ENCODE peak calls at places on chromosome 21, in four cellular contexts. J is SK-N-SH, L is K562, Y is H1. W is an unnamed sample.

GRCh38 chr21:34235514-34235913 is 128.3 kb upstream of the KCNE2 start:
- DNase-seq in Y (no peak), J (no peak), L (no peak), W (no peak)

GRCh38 chr21:40546657-40547056 is 300.3 kb downstream of the DSCAM start:
- DNase-seq in J (no peak), Y (no peak), L (no peak), W (no peak)

GRCh38 chr21:27110956-27111355 is 144.1 kb upstream of the ADAMTS5 start:
- DNase-seq in Y (no peak), L (no peak), J (no peak), W (no peak)

GRCh38 chr21:35411434-35411833 is 362.3 kb upstream of the RUNX1 start:
- DNase-seq in Y (no peak), J (no peak), L (no peak), W (no peak)

GRCh38 chr21:16633851-16634521 is 878.9 kb upstream of the CXADR start:
- DNase-seq in L (no peak), J (no peak), Y (no peak), W (no peak)

GRCh38 chr21:28018741-28019669 is 973.7 kb downstream of the LTN1 start:
- DNase-seq in J (no peak), L (no peak), Y (no peak), W (peak)

GRCh38 chr21:27713159-27714109 is 746.5 kb upstream of the ADAMTS5 start:
- DNase-seq in J (no peak), L (no peak), Y (no peak), W (no peak)

GRCh38 chr21:31654340-31654739 is 5.2 kb upstream of the SOD1 start:
- DNase-seq in Y (no peak), L (no peak), J (no peak), W (peak)

GRCh38 chr21:37842163-37842919 is 73.9 kb downstream of the KCNJ6 start:
- DNase-seq in L (no peak), Y (no peak), J (no peak), W (no peak)

GRCh38 chr21:31334648-31335121 is 9.4 kb downstream of the TIAM1 start:
- DNase-seq in L (no peak), J (peak), Y (no peak), W (no peak)

DNA sequence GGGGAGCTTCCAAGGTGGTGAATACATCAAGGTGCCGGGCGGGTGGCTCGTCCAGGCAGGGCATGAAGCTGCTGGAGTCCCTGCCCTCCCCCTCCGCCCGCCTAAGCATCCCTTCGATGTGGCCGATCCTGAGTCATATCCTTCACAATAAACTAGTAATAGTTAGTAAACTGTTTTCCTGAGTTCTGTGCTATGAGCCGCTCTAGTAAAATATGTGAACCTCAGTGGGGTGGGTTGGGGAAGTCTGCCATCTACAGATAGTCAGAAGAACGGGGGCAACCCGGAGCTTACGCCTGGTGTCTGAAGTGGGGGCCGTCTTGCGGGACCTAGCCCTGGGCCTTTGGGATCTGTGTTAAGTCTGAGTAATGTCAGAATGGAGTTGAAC is 21.6 kb downstream of the C2CD2 start:
- DNase-seq in L (no peak), Y (no peak), J (no peak), W (no peak)
- TF ChIP-seq TEAD4 in L (no peak), Y (no peak), J (no peak), W (no peak)

DNA sequence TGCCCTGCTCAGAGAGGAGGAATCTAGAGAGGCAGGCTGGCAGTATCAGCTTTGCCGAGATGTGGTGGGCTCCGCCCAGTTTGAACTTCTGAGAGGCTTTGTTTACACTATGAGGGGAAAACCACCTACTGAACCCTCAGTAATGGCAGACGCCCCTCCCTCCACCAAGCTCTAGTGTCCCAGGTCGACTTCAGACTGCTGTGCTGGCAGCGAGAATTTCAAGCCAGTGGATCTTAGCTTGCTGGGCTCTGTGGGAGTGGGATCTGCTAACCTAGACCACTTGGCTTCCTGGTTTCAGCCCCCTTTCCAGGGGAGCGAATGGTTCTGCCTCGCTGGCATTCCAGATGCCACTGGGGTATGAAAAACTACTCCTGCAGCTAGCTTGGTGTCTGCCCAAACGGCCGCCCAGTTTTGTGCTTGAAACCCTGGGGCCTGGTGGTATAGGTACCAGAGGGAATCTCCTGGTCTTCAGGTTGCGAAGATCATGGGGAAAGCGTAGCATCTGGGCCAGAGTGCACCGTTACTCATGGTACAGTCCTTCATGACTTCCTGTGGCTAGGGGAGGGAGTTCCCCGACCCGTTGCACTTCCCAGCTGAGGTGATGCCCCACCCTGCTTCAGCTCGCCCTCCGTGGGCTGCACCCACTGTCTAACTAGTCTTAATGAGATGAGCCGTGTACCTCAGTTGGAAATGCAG is 43.6 kb downstream of the C21orf91 start:
- DNase-seq in Y (no peak), J (no peak), L (no peak), W (no peak)
- TF ChIP-seq TEAD4 in Y (no peak), J (no peak), L (no peak), W (no peak)

GRCh38 chr21:41834252-41834925 is 44.8 kb downstream of the PRDM15 start:
- DNase-seq in J (no peak), L (no peak), Y (no peak), W (no peak)
- TF ChIP-seq TEAD4 in J (no peak), L (no peak), Y (no peak), W (no peak)

DNA sequence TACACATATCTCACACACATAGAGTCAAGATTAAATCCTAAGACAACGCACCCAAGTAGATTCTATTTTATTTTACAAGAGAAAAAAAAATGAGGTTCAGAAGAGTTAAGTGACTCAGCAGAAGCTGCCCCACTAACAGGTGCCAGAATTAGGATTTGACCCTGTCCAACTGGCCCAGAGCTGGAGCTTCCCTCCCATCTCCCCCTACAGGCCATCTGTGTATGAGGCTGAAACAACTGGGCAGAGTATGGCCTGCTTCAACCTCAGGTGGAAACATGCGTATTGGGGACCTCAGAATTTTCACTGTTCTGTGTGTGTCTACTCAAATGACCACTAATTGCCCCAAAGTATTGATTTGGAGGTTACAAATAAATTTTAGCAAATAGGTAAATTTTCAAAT is 29.9 kb downstream of the PSMG1 start:
- DNase-seq in L (peak), Y (no peak), J (peak), W (peak)
- TF ChIP-seq TEAD4 in L (no peak), Y (no peak), J (no peak), W (no peak)

GRCh38 chr21:36465481-36465880 is 14.4 kb downstream of the CLDN14 start:
- DNase-seq in J (no peak), L (no peak), Y (no peak), W (no peak)
- TF ChIP-seq TEAD4 in J (no peak), L (no peak), Y (no peak), W (no peak)

GRCh38 chr21:45447821-45448220 is 42.9 kb downstream of the COL18A1 start:
- DNase-seq in Y (no peak), L (no peak), J (no peak), W (no peak)
- TF ChIP-seq TEAD4 in Y (no peak), L (no peak), J (no peak), W (no peak)

GRCh38 chr21:36584980-36585940 is 105.3 kb upstream of the CLDN14 start:
- DNase-seq in L (no peak), J (no peak), Y (no peak), W (no peak)

GRCh38 chr21:36591326-36591970 is 107.5 kb upstream of the SIM2 start:
- DNase-seq in J (no peak), Y (no peak), L (no peak), W (no peak)

GRCh38 chr21:36583591-36583990 is 103.7 kb upstream of the CLDN14 start:
- DNase-seq in Y (no peak), L (no peak), J (no peak), W (no peak)

GRCh38 chr21:36587388-36587787 is 107.5 kb upstream of the CLDN14 start:
- DNase-seq in Y (no peak), L (no peak), J (no peak), W (no peak)

DNA sequence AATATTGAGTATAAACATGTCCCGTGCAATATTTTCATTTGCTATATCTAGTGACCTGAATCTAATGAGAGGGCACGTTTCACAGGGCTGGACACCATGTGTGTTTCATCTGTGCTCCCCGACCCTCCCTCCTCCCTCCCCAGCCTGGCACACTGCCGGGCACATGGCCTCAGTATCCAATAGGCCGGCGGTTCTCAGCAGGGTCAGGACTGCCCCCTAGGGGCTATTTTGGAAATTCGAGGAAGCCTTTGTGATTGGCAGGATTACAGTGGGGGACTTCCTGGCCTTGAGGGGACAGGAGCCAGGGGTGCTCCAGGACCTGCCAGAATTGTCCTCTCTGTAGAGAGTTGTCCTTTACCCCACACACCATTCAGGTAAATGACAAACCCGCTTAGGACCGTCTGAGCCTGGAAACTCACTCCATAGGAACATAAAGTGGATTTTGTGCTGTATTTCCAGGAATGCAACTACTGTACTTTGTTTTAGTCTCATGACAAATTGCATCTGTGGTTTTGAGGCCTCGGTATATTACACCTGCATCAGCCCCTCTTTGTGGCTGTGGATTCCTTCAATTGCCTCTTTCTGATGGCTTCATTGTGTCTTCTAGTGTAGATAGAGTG is 109.5 kb upstream of the SIM2 start:
- DNase-seq in L (peak), J (peak), Y (no peak), W (peak)
- TF ChIP-seq TEAD4 in L (no peak), J (no peak), Y (no peak), W (no peak)

DNA sequence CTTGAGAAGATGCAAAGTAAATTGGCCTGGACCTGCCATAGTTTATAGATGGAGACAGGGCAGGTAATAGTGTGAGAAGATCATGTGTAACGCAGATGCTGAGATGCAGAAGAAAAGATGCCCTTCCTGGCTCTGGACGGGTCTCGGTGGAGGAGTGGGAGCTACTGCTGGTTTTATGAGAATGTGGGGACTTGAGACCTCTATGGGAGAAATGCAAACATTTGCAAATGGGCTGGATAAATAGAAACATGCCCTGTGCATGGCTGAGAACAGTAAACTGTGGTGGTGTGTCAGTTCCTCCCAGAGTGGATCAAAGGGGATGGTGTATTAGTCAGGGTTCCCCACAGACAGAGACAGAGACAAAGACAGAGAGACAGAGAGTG is 21.9 kb downstream of the UBASH3A start:
- DNase-seq in L (no peak), Y (no peak), J (no peak), W (no peak)
- TF ChIP-seq TEAD4 in L (no peak), Y (no peak), J (no peak), W (no peak)

DNA sequence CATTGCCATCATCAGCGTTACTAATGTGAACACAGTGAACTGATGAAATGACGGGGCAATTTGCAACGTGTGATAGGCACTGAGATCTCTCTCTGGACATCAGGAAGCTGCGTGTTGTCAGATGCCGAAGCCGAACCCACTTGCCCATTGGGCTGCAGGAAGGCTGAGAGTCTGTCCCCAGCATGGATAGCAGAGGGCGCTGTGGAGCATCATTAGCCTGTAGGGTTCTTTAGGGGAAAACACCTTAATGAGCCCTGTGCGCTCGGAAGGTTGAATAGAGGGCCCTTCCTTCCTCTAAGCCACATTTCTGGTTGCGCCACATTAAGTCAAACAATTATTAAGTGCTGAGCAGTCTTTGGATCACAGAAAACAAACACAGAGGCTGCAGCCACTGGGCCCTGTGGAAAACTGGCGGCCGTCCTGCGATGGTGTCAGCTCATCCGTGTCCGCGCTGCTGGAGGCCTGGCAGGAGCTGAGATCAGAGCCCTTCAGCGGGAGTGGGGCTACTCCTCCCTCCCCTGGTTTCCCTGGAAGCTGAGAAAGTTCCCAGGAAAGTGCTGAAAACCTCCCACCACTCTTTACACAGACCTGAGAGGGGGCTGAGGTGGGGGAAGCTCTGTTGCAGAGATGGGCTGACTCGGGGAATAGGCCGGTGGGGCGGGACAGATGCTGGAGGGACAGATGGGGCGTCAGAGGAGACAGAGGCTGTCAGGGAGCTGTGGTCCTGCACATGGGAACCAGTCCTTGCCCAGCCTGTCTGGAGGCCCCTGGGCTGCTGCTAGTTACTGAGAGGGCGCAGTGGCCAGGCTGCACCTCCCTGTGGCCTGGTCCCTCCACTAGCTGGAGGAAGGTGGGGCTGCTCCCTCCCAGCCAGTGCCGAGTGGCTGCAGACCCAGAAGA is 12.7 kb downstream of the TFF2 start:
- DNase-seq in Y (peak), L (peak), J (peak), W (peak)
- TF ChIP-seq TEAD4 in Y (no peak), L (no peak), J (no peak), W (no peak)

GRCh38 chr21:43016728-43017127 is 42.4 kb downstream of the PKNOX1 start:
- DNase-seq in Y (no peak), J (peak), L (no peak), W (no peak)
- TF ChIP-seq TEAD4 in Y (no peak), J (no peak), L (no peak), W (no peak)

W was measured in WTC11.